ENCODE peak calls at places on chromosomes 7 and 10, in nine cellular contexts. I is BE2C, M is dorsolateral prefrontal cortex, U is mesendoderm, B is endothelial cell, G is NCI-H345, W is SHP77, H is RWPE2, L is iris pigment epithelial cell. C is an unnamed sample.

GRCh38 chr10:25627606-25628005 is 306.4 kb upstream of the MYO3A start:
- DNase-seq in G (no peak), H (no peak), B (no peak), L (no peak), M (peak), I (no peak), U (no peak), W (no peak), C (no peak)

GRCh38 chr10:75597691-75598455 is 166.4 kb downstream of the LRMDA start:
- DNase-seq in G (peak), M (no peak), W (no peak), B (no peak), H (no peak), I (no peak), L (no peak), U (no peak), C (no peak)

GRCh38 chr7:157543791-157544190 is 207.0 kb downstream of the DNAJB6 start:
- DNase-seq in M (no peak), L (no peak), B (no peak), I (no peak), H (peak), U (no peak), W (no peak), G (no peak), C (no peak)

GRCh38 chr7:130822642-130823041 is 88.6 kb upstream of the KLF14 start:
- DNase-seq in L (peak), U (no peak), H (no peak), G (no peak), B (no peak), I (no peak), M (no peak), W (no peak), C (no peak)

GRCh38 chr10:122441961-122442360 is 12.5 kb upstream of the ARMS2 start:
- DNase-seq in H (no peak), M (no peak), G (no peak), U (no peak), W (no peak), B (no peak), I (no peak), L (peak), C (no peak)

GRCh38 chr7:80781561-80781979 is 137.3 kb downstream of the SEMA3C start:
- DNase-seq in B (no peak), I (peak), M (peak), W (no peak), L (peak), H (peak), U (peak), G (no peak), C (no peak)

GRCh38 chr7:108001759-108002725 is 919 bp downstream of the LAMB1 start:
- DNase-seq in M (no peak), I (peak), B (peak), U (peak), G (peak), H (no peak), W (no peak), L (peak), C (no peak)

GRCh38 chr7:2546776-2547586 is 8.3 kb downstream of the BRAT1 start:
- DNase-seq in I (no peak), B (no peak), U (no peak), H (no peak), L (no peak), M (no peak), G (no peak), W (no peak), C (peak)

GRCh38 chr10:77388571-77388970 is 249.0 kb downstream of the KCNMA1 start:
- DNase-seq in M (no peak), U (no peak), W (no peak), B (no peak), L (no peak), I (no peak), G (no peak), H (no peak), C (no peak)

GRCh38 chr7:36863901-36864701 is 139.8 kb upstream of the AOAH start:
- DNase-seq in B (no peak), I (peak), W (peak), L (no peak), G (no peak), M (no peak), H (no peak), U (no peak), C (no peak)

GRCh38 chr10:373516-374309 is 238.5 kb downstream of the ZMYND11 start:
- DNase-seq in L (peak), M (no peak), I (peak), H (no peak), B (no peak), U (peak), G (peak), W (no peak), C (no peak)

GRCh38 chr7:47510192-47510591 is 71.7 kb downstream of the TNS3 start:
- DNase-seq in M (no peak), W (no peak), L (no peak), G (no peak), I (no peak), H (no peak), U (no peak), B (no peak), C (no peak)

GRCh38 chr7:12504144-12504543 is 66.4 kb upstream of the SCIN start:
- DNase-seq in W (no peak), U (no peak), H (no peak), G (no peak), L (no peak), B (no peak), I (no peak), M (no peak), C (no peak)

GRCh38 chr10:133393401-133394063 is 425 bp upstream of the MTG1 start:
- DNase-seq in G (no peak), U (no peak), W (no peak), M (peak), B (peak), L (no peak), H (peak), I (no peak), C (no peak)

GRCh38 chr10:7817576-7817975 is 729 bp upstream of the TAF3 start:
- DNase-seq in B (no peak), L (no peak), H (no peak), W (no peak), M (no peak), I (no peak), U (peak), G (no peak), C (no peak)

GRCh38 chr10:71553371-71553900 is 156.7 kb downstream of the CDH23 start:
- DNase-seq in B (no peak), W (no peak), M (no peak), I (no peak), H (no peak), U (no peak), L (no peak), G (no peak), C (peak)

GRCh38 chr10:11225935-11226334 is 208.3 kb downstream of the CELF2 start:
- DNase-seq in M (no peak), H (no peak), B (no peak), G (no peak), L (no peak), I (no peak), W (no peak), U (no peak), C (peak)

GRCh38 chr10:106396192-106396591 is 768.3 kb downstream of the SORCS1 start:
- DNase-seq in L (no peak), H (no peak), U (no peak), M (no peak), I (no peak), B (no peak), G (no peak), W (no peak), C (no peak)

GRCh38 chr10:132637477-132638129 is 100.0 kb downstream of the INPP5A start:
- DNase-seq in U (peak), M (peak), L (peak), H (peak), W (peak), G (peak), I (no peak), B (peak), C (no peak)

GRCh38 chr10:95628786-95629185 is 27.7 kb downstream of the ALDH18A1 start:
- DNase-seq in L (peak), U (no peak), I (no peak), B (no peak), G (no peak), W (no peak), M (no peak), H (no peak), C (no peak)

GRCh38 chr10:87659571-87660483 is at the start of gene PAPSS2:
- DNase-seq in L (peak), U (peak), W (peak), M (peak), B (peak), I (peak), G (peak), H (peak), C (peak)

GRCh38 chr7:36549003-36549402 is 159.3 kb downstream of the ANLN start:
- DNase-seq in L (no peak), M (no peak), H (no peak), I (no peak), U (no peak), B (no peak), G (no peak), W (no peak), C (no peak)

GRCh38 chr7:20642171-20642570 is 26.7 kb downstream of the ABCB5 start:
- DNase-seq in H (no peak), I (no peak), L (peak), U (no peak), G (no peak), B (no peak), M (no peak), W (no peak), C (no peak)

GRCh38 chr7:116734736-116735135 is 62.7 kb downstream of the MET start:
- DNase-seq in L (no peak), U (no peak), M (no peak), B (no peak), W (no peak), I (no peak), H (no peak), G (no peak), C (no peak)

GRCh38 chr10:6115824-6116350 is 27.1 kb downstream of the RBM17 start:
- DNase-seq in H (no peak), I (no peak), W (no peak), M (no peak), U (no peak), L (no peak), B (no peak), G (no peak), C (no peak)

GRCh38 chr10:124388823-124389612 is 29.7 kb downstream of the OAT start:
- DNase-seq in G (peak), I (peak), W (peak), H (peak), U (peak), L (peak), M (peak), B (peak), C (peak)

GRCh38 chr7:135321556-135321955 is 87.9 kb downstream of the STRA8 start:
- DNase-seq in M (no peak), W (peak), I (peak), H (no peak), G (peak), U (no peak), L (peak), B (no peak), C (no peak)

GRCh38 chr7:131774419-131775220 is 218.2 kb upstream of the PODXL start:
- DNase-seq in I (no peak), W (no peak), B (no peak), H (no peak), L (peak), M (no peak), G (no peak), U (peak), C (no peak)

GRCh38 chr7:14218338-14218737 is 228.9 kb upstream of the ETV1 start:
- DNase-seq in I (no peak), H (no peak), M (no peak), U (no peak), L (no peak), G (no peak), W (no peak), B (no peak), C (no peak)

GRCh38 chr7:114229251-114229650 is 185.4 kb upstream of the FOXP2 start:
- DNase-seq in B (no peak), W (no peak), H (no peak), M (no peak), U (peak), L (peak), I (no peak), G (no peak), C (no peak)

GRCh38 chr7:20785211-20786048 is 1.3 kb downstream of the SP8 start:
- DNase-seq in W (peak), I (no peak), U (peak), G (peak), B (peak), H (no peak), L (no peak), M (no peak), C (no peak)

GRCh38 chr10:132142396-132143161 is 44.2 kb upstream of the DPYSL4 start:
- DNase-seq in L (peak), U (peak), M (peak), H (no peak), I (peak), B (peak), G (peak), W (no peak), C (no peak)

C was measured in Right ventricle myocardium inferior.